ENCODE peak calls at places on chromosomes 11 and 22, in five cellular contexts. V, N, B, D and W are unnamed samples.

GRCh38 chr22:46691571-46691970 is 46.5 kb downstream of the CERK start:
- DNase-seq in V (no peak), N (no peak), B (no peak), D (no peak), W (no peak)

GRCh38 chr22:49983148-49984042 is 22.8 kb downstream of the PIM3 start:
- DNase-seq in V (peak; percentile 70), N (no peak), B (no peak), D (no peak), W (no peak)

GRCh38 chr11:73957654-73958361 is 7.0 kb downstream of the DNAJB13 start:
- DNase-seq in V (peak; percentile 14), N (no peak), B (no peak), D (no peak), W (no peak)

GRCh38 chr22:22953796-22954195 is 66.2 kb downstream of the IGLL5 start:
- DNase-seq in V (no peak), N (no peak), B (no peak), D (no peak), W (no peak)

GRCh38 chr22:30565341-30565740 is 9.1 kb downstream of the GAL3ST1 start:
- DNase-seq in V (no peak), N (no peak), B (no peak), D (no peak), W (no peak)

GRCh38 chr22:37746366-37747089 is 49.7 kb downstream of the TRIOBP start:
- DNase-seq in V (peak; percentile 73), N (no peak), B (no peak), D (no peak), W (no peak)

GRCh38 chr22:27420186-27420816 is 381.3 kb downstream of the MN1 start:
- DNase-seq in V (no peak), N (no peak), B (peak; percentile 36), D (no peak), W (no peak)

GRCh38 chr22:35177811-35178210 is 79.5 kb upstream of the HMGXB4 start:
- DNase-seq in V (no peak), N (no peak), B (no peak), D (no peak), W (no peak)

DNA sequence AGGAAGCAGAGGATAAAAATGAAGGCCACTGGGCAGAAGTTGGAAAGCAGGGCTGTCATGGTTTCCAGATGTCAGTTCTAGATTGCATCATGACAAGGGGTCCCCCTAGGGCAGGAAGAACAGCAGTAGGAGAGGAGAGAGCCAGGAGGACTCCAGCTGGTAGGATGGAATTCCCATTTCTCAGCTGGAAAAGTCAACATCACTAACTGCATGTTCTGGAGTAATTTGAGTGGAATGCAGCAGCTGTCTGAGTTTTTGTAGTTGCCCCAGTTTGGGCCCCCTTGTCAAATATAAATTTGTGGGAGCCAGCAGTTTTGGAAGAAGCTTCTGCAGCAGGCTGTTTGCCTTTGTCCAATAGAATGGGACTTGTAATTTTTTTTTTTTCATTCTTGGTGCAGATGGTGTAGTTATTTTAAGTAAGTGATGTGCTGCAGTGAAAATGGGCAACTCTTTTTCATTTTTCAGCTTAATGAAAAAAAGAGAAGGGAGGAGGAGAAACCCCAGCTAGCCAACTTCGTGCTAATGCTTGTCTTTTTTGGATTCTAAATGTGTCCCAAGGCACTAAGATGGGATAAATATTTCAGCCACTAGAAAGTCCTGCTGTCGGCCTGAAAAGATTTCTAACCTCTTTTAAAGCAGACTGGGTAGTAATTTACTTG is 87.0 kb downstream of the LDLRAD3 start:
- DNase-seq in V (no peak), N (no peak), B (no peak), D (no peak), W (no peak)
- TF ChIP-seq CTCF in V (no peak), N (no peak), B (no peak), D (no peak), W (no peak)

GRCh38 chr11:83523676-83524075 is 237.5 kb upstream of the CCDC90B start:
- DNase-seq in V (no peak), N (no peak), B (no peak), D (no peak), W (no peak)

GRCh38 chr11:83520849-83521248 is 234.7 kb upstream of the CCDC90B start:
- DNase-seq in V (no peak), N (no peak), B (no peak), D (no peak), W (no peak)

DNA sequence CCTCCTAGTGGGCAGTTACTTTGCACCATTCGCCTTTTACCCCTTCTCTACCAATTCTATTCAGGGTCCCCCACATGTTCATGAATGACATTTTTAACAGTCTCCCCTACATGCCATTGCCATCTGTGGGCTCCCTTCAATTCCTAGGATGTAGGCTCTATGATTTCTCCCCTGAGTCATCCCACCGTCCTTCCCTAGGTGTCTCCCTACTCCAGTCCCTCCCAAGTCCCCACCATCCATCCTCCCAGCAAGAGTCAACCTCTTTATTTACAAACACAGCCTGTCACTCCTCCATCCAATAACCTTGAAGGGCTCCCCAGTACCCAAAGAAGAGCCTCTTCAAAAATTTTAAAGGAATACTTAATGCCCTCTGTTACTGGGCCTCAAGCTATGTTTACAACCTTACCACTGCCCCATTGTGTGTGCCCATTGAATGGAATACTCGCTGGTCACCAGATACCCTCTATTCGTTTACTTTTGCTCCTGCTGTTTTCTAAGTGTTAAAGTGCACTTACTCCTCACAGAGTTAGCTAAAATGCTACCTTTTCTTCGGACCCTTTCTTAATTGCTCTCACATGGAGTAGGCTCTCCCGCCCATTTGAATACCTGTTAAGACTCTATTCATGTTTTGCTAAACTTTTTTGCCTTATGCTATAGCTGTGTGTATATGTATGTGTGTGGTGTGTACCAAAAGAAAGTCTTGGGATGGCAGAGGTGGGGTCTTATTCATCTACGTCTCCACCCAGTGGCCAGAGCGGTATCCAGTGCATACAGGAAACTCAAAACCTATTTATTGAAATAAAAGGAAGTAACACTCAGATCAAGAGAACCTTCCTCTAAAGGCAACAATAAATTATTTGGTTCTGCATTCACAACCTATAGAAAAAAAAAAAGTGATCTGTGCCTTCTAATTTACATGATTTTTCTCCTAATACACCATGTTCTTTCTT is 235.8 kb upstream of the CCDC90B start:
- DNase-seq in V (no peak), N (no peak), B (no peak), D (no peak), W (no peak)
- TF ChIP-seq CTCF in V (no peak), N (no peak), B (no peak), D (peak; percentile 20), W (no peak)

GRCh38 chr22:17786435-17787158 is 12.3 kb upstream of the BID start:
- DNase-seq in V (no peak), N (peak; percentile 80), B (peak; percentile 75), D (no peak), W (no peak)
- TF ChIP-seq CTCF in V (no peak), N (no peak), B (no peak), D (no peak), W (no peak)

DNA sequence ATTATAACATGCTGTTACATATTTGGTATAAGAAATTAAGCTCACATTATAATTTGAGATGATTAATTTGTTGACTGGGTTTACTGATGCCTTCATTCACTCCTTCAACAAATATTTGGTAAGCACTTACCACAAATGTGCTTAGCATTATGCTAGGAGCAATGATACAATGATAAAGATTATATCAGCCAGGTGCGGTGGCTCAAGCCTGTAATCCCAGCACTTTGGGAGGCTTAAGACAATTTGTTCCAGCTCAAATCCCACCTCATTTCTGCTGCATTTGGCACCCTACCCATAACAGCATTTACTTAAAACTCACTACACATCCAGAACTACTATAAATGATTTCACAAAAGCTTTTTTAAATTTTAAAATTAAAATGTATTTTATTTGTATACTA is 1263.6 kb upstream of the RAG2 start:
- DNase-seq in V (no peak), N (no peak), B (no peak), D (no peak), W (no peak)
- TF ChIP-seq CTCF in V (no peak), N (no peak), B (no peak), D (no peak), W (no peak)

DNA sequence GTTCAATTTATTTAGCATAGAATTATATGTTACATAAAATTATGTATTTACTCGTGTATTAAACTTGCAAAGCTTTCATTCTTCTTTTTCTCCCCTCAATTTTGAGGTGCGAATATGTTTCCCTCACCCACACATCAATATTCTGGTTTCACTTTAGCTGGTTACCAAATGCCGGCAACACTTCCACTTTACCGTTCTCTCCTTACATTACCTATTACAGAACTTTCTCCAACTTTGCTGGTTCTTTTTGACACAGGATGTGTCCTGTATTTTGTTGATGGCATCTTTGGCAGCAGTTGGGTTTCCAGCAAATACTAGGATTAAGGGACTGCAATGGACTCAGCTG is 84.9 kb downstream of the PRR5L start:
- DNase-seq in V (no peak), N (no peak), B (no peak), D (no peak), W (no peak)
- TF ChIP-seq CTCF in V (no peak), N (no peak), B (no peak), D (no peak), W (no peak)